ENCODE peak calls at places on chromosomes 16 and 17, in seven cellular contexts. One of them, this sample, is unnamed.

GRCh38 chr17:80834896-80835281 is 156.8 kb upstream of the CHMP6 start:
- DNase-seq in astrocyte of the hippocampus: no peak
- DNase-seq in KG1: no peak
- DNase-seq in RWPE1: no peak
- DNase-seq in activated T-cell treated with anti-CD3 and anti-CD28 coated beads, Interleukin-2, amount 50 U/mL, for 24 hours: no peak
- DNase-seq in pancreas: no peak
- DNase-seq in MCF 10A: no peak
- DNase-seq in this sample: no peak

GRCh38 chr17:67633751-67634191 is 84.0 kb upstream of the NOL11 start:
- DNase-seq in pancreas: no peak
- DNase-seq in activated T-cell treated with anti-CD3 and anti-CD28 coated beads, Interleukin-2, amount 50 U/mL, for 24 hours: no peak
- DNase-seq in RWPE1: no peak
- DNase-seq in MCF 10A: no peak
- DNase-seq in KG1: no peak
- DNase-seq in astrocyte of the hippocampus: no peak
- DNase-seq in this sample: no peak

GRCh38 chr17:58641937-58642336 is 49.9 kb downstream of the TEX14 start:
- DNase-seq in astrocyte of the hippocampus: peak
- DNase-seq in MCF 10A: no peak
- DNase-seq in KG1: no peak
- DNase-seq in activated T-cell treated with anti-CD3 and anti-CD28 coated beads, Interleukin-2, amount 50 U/mL, for 24 hours: no peak
- DNase-seq in RWPE1: no peak
- DNase-seq in pancreas: no peak
- DNase-seq in this sample: no peak

GRCh38 chr17:4313482-4314114 is 49.8 kb upstream of the ANKFY1 start:
- DNase-seq in KG1: no peak
- DNase-seq in RWPE1: no peak
- DNase-seq in activated T-cell treated with anti-CD3 and anti-CD28 coated beads, Interleukin-2, amount 50 U/mL, for 24 hours: no peak
- DNase-seq in pancreas: no peak
- DNase-seq in astrocyte of the hippocampus: no peak
- DNase-seq in MCF 10A: no peak
- DNase-seq in this sample: no peak

GRCh38 chr16:85330694-85331188 is 218.5 kb upstream of the CIBAR2 start:
- DNase-seq in RWPE1: peak
- DNase-seq in pancreas: peak
- DNase-seq in MCF 10A: peak
- DNase-seq in activated T-cell treated with anti-CD3 and anti-CD28 coated beads, Interleukin-2, amount 50 U/mL, for 24 hours: no peak
- DNase-seq in astrocyte of the hippocampus: peak
- DNase-seq in KG1: peak
- DNase-seq in this sample: no peak

GRCh38 chr17:34171245-34171818 is 83.8 kb upstream of the CCL2 start:
- DNase-seq in RWPE1: peak
- DNase-seq in activated T-cell treated with anti-CD3 and anti-CD28 coated beads, Interleukin-2, amount 50 U/mL, for 24 hours: peak
- DNase-seq in astrocyte of the hippocampus: peak
- DNase-seq in pancreas: peak
- DNase-seq in KG1: peak
- DNase-seq in MCF 10A: peak
- DNase-seq in this sample: no peak

GRCh38 chr16:56576585-56577299 is 11.9 kb downstream of the MT4 start:
- DNase-seq in KG1: no peak
- DNase-seq in MCF 10A: peak
- DNase-seq in astrocyte of the hippocampus: peak
- DNase-seq in RWPE1: peak
- DNase-seq in activated T-cell treated with anti-CD3 and anti-CD28 coated beads, Interleukin-2, amount 50 U/mL, for 24 hours: peak
- DNase-seq in pancreas: peak
- DNase-seq in this sample: peak

GRCh38 chr17:57195790-57196460 is 60.4 kb upstream of the MSI2 start:
- DNase-seq in pancreas: no peak
- DNase-seq in MCF 10A: peak
- DNase-seq in activated T-cell treated with anti-CD3 and anti-CD28 coated beads, Interleukin-2, amount 50 U/mL, for 24 hours: no peak
- DNase-seq in astrocyte of the hippocampus: peak
- DNase-seq in RWPE1: peak
- DNase-seq in KG1: no peak
- DNase-seq in this sample: no peak

GRCh38 chr16:74749291-74750055 is 25.1 kb downstream of the FA2H start:
- DNase-seq in MCF 10A: no peak
- DNase-seq in RWPE1: no peak
- DNase-seq in KG1: no peak
- DNase-seq in pancreas: no peak
- DNase-seq in activated T-cell treated with anti-CD3 and anti-CD28 coated beads, Interleukin-2, amount 50 U/mL, for 24 hours: no peak
- DNase-seq in astrocyte of the hippocampus: peak
- DNase-seq in this sample: no peak

GRCh38 chr17:34314279-34314678 is 5.0 kb upstream of the CCL8 start:
- DNase-seq in astrocyte of the hippocampus: no peak
- DNase-seq in activated T-cell treated with anti-CD3 and anti-CD28 coated beads, Interleukin-2, amount 50 U/mL, for 24 hours: no peak
- DNase-seq in KG1: no peak
- DNase-seq in RWPE1: no peak
- DNase-seq in pancreas: no peak
- DNase-seq in MCF 10A: no peak
- DNase-seq in this sample: no peak

GRCh38 chr16:87860553-87861299 is 8.6 kb downstream of the SLC7A5 start:
- DNase-seq in astrocyte of the hippocampus: peak
- DNase-seq in pancreas: no peak
- DNase-seq in activated T-cell treated with anti-CD3 and anti-CD28 coated beads, Interleukin-2, amount 50 U/mL, for 24 hours: no peak
- DNase-seq in RWPE1: no peak
- DNase-seq in MCF 10A: peak
- DNase-seq in KG1: no peak
- DNase-seq in this sample: peak

GRCh38 chr16:56812884-56813283 is 52.1 kb upstream of the SLC12A3 start:
- DNase-seq in activated T-cell treated with anti-CD3 and anti-CD28 coated beads, Interleukin-2, amount 50 U/mL, for 24 hours: no peak
- DNase-seq in pancreas: no peak
- DNase-seq in astrocyte of the hippocampus: peak
- DNase-seq in RWPE1: peak
- DNase-seq in MCF 10A: peak
- DNase-seq in KG1: no peak
- DNase-seq in this sample: no peak

GRCh38 chr16:892536-893255 is 78.1 kb downstream of the LMF1 start:
- DNase-seq in activated T-cell treated with anti-CD3 and anti-CD28 coated beads, Interleukin-2, amount 50 U/mL, for 24 hours: no peak
- DNase-seq in KG1: no peak
- DNase-seq in pancreas: no peak
- DNase-seq in astrocyte of the hippocampus: peak
- DNase-seq in RWPE1: no peak
- DNase-seq in MCF 10A: no peak
- DNase-seq in this sample: no peak

GRCh38 chr17:39094607-39095308 is 56.7 kb downstream of the PLXDC1 start:
- DNase-seq in MCF 10A: no peak
- DNase-seq in KG1: no peak
- DNase-seq in RWPE1: no peak
- DNase-seq in activated T-cell treated with anti-CD3 and anti-CD28 coated beads, Interleukin-2, amount 50 U/mL, for 24 hours: peak
- DNase-seq in astrocyte of the hippocampus: no peak
- DNase-seq in pancreas: no peak
- DNase-seq in this sample: peak

GRCh38 chr17:48814504-48814903 is 2.5 kb downstream of the TTLL6 start:
- DNase-seq in activated T-cell treated with anti-CD3 and anti-CD28 coated beads, Interleukin-2, amount 50 U/mL, for 24 hours: peak
- DNase-seq in KG1: peak
- DNase-seq in MCF 10A: peak
- DNase-seq in pancreas: peak
- DNase-seq in RWPE1: peak
- DNase-seq in astrocyte of the hippocampus: peak
- DNase-seq in this sample: no peak

GRCh38 chr16:87970206-87970605 is 19.0 kb downstream of the BANP start:
- DNase-seq in pancreas: no peak
- DNase-seq in MCF 10A: no peak
- DNase-seq in KG1: no peak
- DNase-seq in activated T-cell treated with anti-CD3 and anti-CD28 coated beads, Interleukin-2, amount 50 U/mL, for 24 hours: no peak
- DNase-seq in RWPE1: no peak
- DNase-seq in astrocyte of the hippocampus: peak
- DNase-seq in this sample: no peak

This sample was measured in GM06990.